ENCODE peak calls at places on chromosome 16, in four cellular contexts. P is progenitor cell of endocrine pancreas, J is mucosa of descending colon, S is upper lobe of right lung. Y is an unnamed sample.

GRCh38 chr16:27720731-27721547 is 171.0 kb downstream of the KATNIP start:
- DNase-seq in J (peak; percentile 12), S (peak; percentile 46), P (no peak), Y (no peak)

GRCh38 chr16:57818377-57819055 is 16.2 kb upstream of the KIFC3 start:
- DNase-seq in S (no peak), P (no peak), J (no peak), Y (no peak)

GRCh38 chr16:50263940-50264929 is 2.1 kb upstream of the ADCY7 start:
- DNase-seq in P (no peak), S (no peak), J (no peak), Y (no peak)

GRCh38 chr16:13767215-13767614 is 152.7 kb upstream of the ERCC4 start:
- DNase-seq in P (no peak), S (no peak), J (no peak), Y (no peak)

GRCh38 chr16:56866955-56867830 is 2.2 kb downstream of the SLC12A3 start:
- DNase-seq in S (no peak), P (peak; percentile 37), J (peak; percentile 78), Y (peak; percentile 47)

GRCh38 chr16:17258848-17259713 is 211.7 kb downstream of the XYLT1 start:
- DNase-seq in J (peak; percentile 55), S (no peak), P (no peak), Y (no peak)

GRCh38 chr16:83727018-83727417 is 80.8 kb upstream of the HSBP1 start:
- DNase-seq in P (no peak), J (peak; percentile 4), S (no peak), Y (no peak)

GRCh38 chr16:83305092-83305491 is 502.7 kb upstream of the HSBP1 start:
- DNase-seq in S (no peak), P (no peak), J (no peak), Y (no peak)

GRCh38 chr16:80323187-80323807 is 217.5 kb upstream of the DYNLRB2 start:
- DNase-seq in P (no peak), J (no peak), S (no peak), Y (no peak)

GRCh38 chr16:17777461-17777863 is 306.7 kb upstream of the XYLT1 start:
- DNase-seq in S (no peak), J (no peak), P (no peak), Y (no peak)

GRCh38 chr16:7423436-7423941 is 90.8 kb downstream of the RBFOX1 start:
- DNase-seq in J (no peak), S (no peak), P (no peak), Y (no peak)

GRCh38 chr16:64469906-64470702 is 651.8 kb downstream of the CDH11 start:
- DNase-seq in P (no peak), J (peak; percentile 23), S (no peak), Y (no peak)

GRCh38 chr16:56938664-56939513 is 6.9 kb downstream of the HERPUD1 start:
- DNase-seq in P (no peak), S (no peak), J (no peak), Y (no peak)

GRCh38 chr16:65410801-65411200 is 288.9 kb upstream of the CDH11 start:
- DNase-seq in J (no peak), P (no peak), S (no peak), Y (no peak)

GRCh38 chr16:69040144-69040909 is 65.1 kb upstream of the HAS3 start:
- DNase-seq in P (no peak), J (no peak), S (no peak), Y (no peak)

GRCh38 chr16:31487720-31488629 is 5.1 kb downstream of the SLC5A2 start:
- DNase-seq in J (peak; percentile 77), S (peak; percentile 91), P (peak; percentile 30), Y (no peak)

GRCh38 chr16:85104147-85104546 is 8.1 kb downstream of the CIBAR2 start:
- DNase-seq in S (no peak), J (no peak), P (no peak), Y (no peak)

GRCh38 chr16:68444058-68444657 is 4.2 kb downstream of the SMPD3 start:
- DNase-seq in S (no peak), P (peak; percentile 70), J (peak; percentile 76), Y (peak; percentile 45)

GRCh38 chr16:59696495-59696894 is 962.4 kb upstream of the GOT2 start:
- DNase-seq in P (no peak), S (no peak), J (no peak), Y (no peak)

GRCh38 chr16:2484898-2485508 is 10.1 kb downstream of the TBC1D24 start:
- DNase-seq in J (no peak), S (no peak), P (no peak), Y (no peak)

GRCh38 chr16:84594725-84595038 is 23.2 kb downstream of the COTL1 start:
- DNase-seq in S (peak; percentile 66), P (no peak), J (no peak), Y (no peak)

GRCh38 chr16:54287758-54288591 is 1.4 kb upstream of the IRX3 start:
- DNase-seq in J (no peak), S (peak; percentile 84), P (no peak), Y (no peak)

GRCh38 chr16:78274771-78275170 is 175.3 kb downstream of the WWOX start:
- DNase-seq in S (no peak), P (no peak), J (no peak), Y (no peak)

GRCh38 chr16:749010-749409 is 8.2 kb upstream of the CIAO3 start:
- DNase-seq in P (no peak), J (no peak), S (no peak), Y (no peak)

GRCh38 chr16:85913688-85914422 is 14.9 kb downstream of the IRF8 start:
- DNase-seq in P (no peak), S (peak; percentile 80), J (no peak), Y (no peak)

GRCh38 chr16:11835891-11836652 is 15.3 kb downstream of the RSL1D1 start:
- DNase-seq in P (no peak), J (no peak), S (peak; percentile 21), Y (no peak)

GRCh38 chr16:57890752-57891111 is 80.2 kb downstream of the CNGB1 start:
- DNase-seq in J (no peak), P (no peak), S (no peak), Y (no peak)

GRCh38 chr16:75105306-75106061 is 11.1 kb downstream of the LDHD start:
- DNase-seq in J (no peak), P (no peak), S (peak; percentile 69), Y (no peak)

GRCh38 chr16:10308305-10309193 is 77.3 kb upstream of the ATF7IP2 start:
- DNase-seq in P (no peak), J (no peak), S (no peak), Y (no peak)
- TF ChIP-seq CTCF in P (no peak), J (no peak), S (no peak), Y (no peak)

GRCh38 chr16:29819506-29819905 is 756 bp upstream of the MVP start:
- DNase-seq in P (no peak), S (peak; percentile 67), J (peak; percentile 68), Y (no peak)
- TF ChIP-seq CTCF in P (no peak), S (no peak), J (peak; percentile 20), Y (no peak)

GRCh38 chr16:67014641-67015315 is 14.2 kb upstream of the CBFB start:
- DNase-seq in P (no peak), J (no peak), S (peak; percentile 26), Y (no peak)

GRCh38 chr16:67016143-67016542 is 12.8 kb upstream of the CBFB start:
- DNase-seq in J (no peak), S (peak; percentile 12), P (no peak), Y (no peak)

GRCh38 chr16:67013238-67013822 is 15.6 kb upstream of the CBFB start:
- DNase-seq in S (no peak), P (no peak), J (no peak), Y (no peak)

GRCh38 chr16:67015317-67015731 is 13.6 kb upstream of the CBFB start:
- DNase-seq in S (peak; percentile 57), J (no peak), P (no peak), Y (no peak)

GRCh38 chr16:67013823-67014640 is 14.9 kb upstream of the CBFB start:
- DNase-seq in S (peak; percentile 85), J (peak; percentile 55), P (peak; percentile 60), Y (peak; percentile 58)
- TF ChIP-seq CTCF in S (peak; percentile 39), J (no peak), P (peak; percentile 32), Y (peak; percentile 48)

GRCh38 chr16:70738083-70738977 is 52.5 kb upstream of the MTSS2 start:
- DNase-seq in S (peak; percentile 85), P (no peak), J (no peak), Y (peak; percentile 6)

GRCh38 chr16:70739389-70739788 is 53.5 kb upstream of the MTSS2 start:
- DNase-seq in P (no peak), J (no peak), S (no peak), Y (no peak)

GRCh38 chr16:70736454-70737376 is 50.9 kb upstream of the MTSS2 start:
- DNase-seq in P (no peak), S (no peak), J (no peak), Y (no peak)

GRCh38 chr16:70735141-70735979 is 49.5 kb upstream of the MTSS2 start:
- DNase-seq in S (no peak), P (no peak), J (no peak), Y (no peak)

DNA sequence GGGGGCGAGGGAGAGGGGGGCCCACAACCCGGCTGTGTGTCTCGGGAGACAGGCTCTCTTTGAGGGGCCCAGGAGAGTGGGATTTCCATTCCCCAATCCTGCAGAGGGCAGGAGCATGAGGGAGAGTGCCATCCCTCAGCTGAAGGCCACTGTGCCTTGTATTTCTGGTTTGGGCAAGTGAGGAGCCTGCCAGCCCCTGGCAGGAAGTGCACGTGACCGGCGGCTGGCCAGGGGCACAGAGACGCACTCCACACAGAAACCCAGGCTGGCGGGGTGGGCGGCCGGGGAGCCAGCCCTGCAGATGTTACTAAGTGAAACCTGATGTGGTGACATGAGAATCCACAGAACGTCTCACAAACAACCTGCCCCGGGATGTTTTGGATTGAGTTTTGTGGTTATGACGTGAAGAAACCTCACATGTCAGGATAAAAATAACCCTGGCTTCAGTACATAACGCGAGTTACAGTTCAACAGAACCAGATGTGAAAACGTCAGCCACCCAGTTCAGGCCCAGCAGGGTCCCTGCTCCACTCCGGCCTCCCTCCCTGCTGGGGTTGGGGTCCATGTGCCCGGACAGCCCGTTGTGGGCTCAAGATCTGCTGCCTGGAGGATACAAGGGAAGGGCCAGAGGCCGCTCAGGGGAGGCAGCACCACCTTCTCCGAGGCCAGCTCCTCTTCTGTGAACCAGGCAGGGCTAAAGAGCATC is 51.7 kb upstream of the MTSS2 start:
- DNase-seq in S (peak; percentile 83), J (peak; percentile 52), P (no peak), Y (no peak)
- TF ChIP-seq CTCF in S (no peak), J (no peak), P (no peak), Y (no peak)

DNA sequence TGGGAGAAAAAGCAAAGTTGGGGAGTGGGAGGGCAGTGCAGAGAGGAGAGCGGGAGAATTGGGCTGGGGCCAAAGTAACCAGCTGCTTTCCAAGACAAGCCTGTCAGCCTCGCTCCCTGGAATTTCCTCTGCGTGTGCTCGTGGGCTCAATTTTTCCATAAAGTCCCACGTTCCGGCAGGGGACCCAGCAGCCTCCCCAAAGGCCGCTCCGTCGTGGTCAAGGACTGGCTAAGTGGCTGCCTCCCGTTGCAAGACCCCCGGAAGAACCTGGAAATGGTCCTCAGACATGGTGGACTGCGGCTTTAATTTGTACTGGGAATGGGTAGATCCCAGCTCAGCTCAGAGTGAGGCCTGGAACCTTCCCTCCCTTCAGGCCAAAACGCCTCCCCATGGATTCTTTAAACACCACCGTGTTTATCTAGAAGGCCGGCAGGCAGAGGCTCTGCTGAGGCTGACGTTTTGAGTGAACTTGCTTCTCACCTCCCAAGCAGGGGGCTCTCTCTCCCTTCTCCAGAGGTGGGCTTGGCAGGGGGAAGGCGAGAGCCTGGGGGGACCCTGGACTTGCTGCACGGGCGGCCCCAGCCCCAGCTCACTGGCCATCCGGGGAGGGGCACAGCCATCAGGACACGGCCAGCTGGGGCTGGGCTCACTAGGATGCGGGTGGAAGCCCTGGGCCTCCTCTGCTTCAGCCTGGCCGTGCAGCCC is 190.0 kb downstream of the C16orf95 start:
- DNase-seq in J (peak; percentile 9), P (no peak), S (no peak), Y (no peak)
- TF ChIP-seq CTCF in J (no peak), P (no peak), S (no peak), Y (no peak)

Y was measured in neural crest cell.